ENCODE peak calls at places on chromosomes 1 and 21, in six cellular contexts. One of them, this sample, is unnamed.

GRCh38 chr1:155968670-155969069 is 9.7 kb downstream of the ARHGEF2 start:
- DNase-seq in GM23338: no peak
- DNase-seq in neural progenitor cell: no peak
- DNase-seq in hepatocyte: no peak
- DNase-seq in GM23248: no peak
- DNase-seq in HCT116: no peak
- DNase-seq in this sample: no peak

GRCh38 chr1:49190138-49190537 is 413.4 kb upstream of the BEND5 start:
- DNase-seq in GM23338: no peak
- DNase-seq in neural progenitor cell: no peak
- DNase-seq in hepatocyte: no peak
- DNase-seq in GM23248: no peak
- DNase-seq in HCT116: no peak
- DNase-seq in this sample: no peak

GRCh38 chr21:29208666-29209059 is 78.2 kb downstream of the MAP3K7CL start:
- DNase-seq in GM23338: no peak
- DNase-seq in neural progenitor cell: no peak
- DNase-seq in hepatocyte: no peak
- DNase-seq in GM23248: peak; percentile 91
- DNase-seq in HCT116: no peak
- DNase-seq in this sample: no peak

GRCh38 chr1:154962238-154962678 is 676 bp upstream of the PYGO2 start:
- DNase-seq in GM23338: peak; percentile 60
- DNase-seq in neural progenitor cell: peak; percentile 68
- DNase-seq in hepatocyte: no peak
- DNase-seq in GM23248: peak; percentile 53
- DNase-seq in HCT116: no peak
- DNase-seq in this sample: peak; percentile 65

GRCh38 chr1:171865106-171865505 is 23.8 kb downstream of the DNM3 start:
- DNase-seq in GM23338: no peak
- DNase-seq in neural progenitor cell: no peak
- DNase-seq in hepatocyte: no peak
- DNase-seq in GM23248: no peak
- DNase-seq in HCT116: no peak
- DNase-seq in this sample: no peak

GRCh38 chr1:155485945-155486344 is 76.7 kb downstream of the ASH1L start:
- DNase-seq in GM23338: no peak
- DNase-seq in neural progenitor cell: no peak
- DNase-seq in hepatocyte: no peak
- DNase-seq in GM23248: no peak
- DNase-seq in HCT116: no peak
- DNase-seq in this sample: peak; percentile 40

GRCh38 chr1:245871881-245872280 is 635.2 kb downstream of the SMYD3 start:
- DNase-seq in GM23338: no peak
- DNase-seq in neural progenitor cell: no peak
- DNase-seq in hepatocyte: no peak
- DNase-seq in GM23248: peak; percentile 92
- DNase-seq in HCT116: no peak
- DNase-seq in this sample: no peak

GRCh38 chr1:220189750-220190347 is 82.4 kb downstream of the RAB3GAP2 start:
- DNase-seq in GM23338: no peak
- DNase-seq in neural progenitor cell: peak; percentile 5
- DNase-seq in hepatocyte: peak; percentile 15
- DNase-seq in GM23248: peak; percentile 61
- DNase-seq in HCT116: peak; percentile 23
- DNase-seq in this sample: peak; percentile 43

GRCh38 chr1:18413906-18414305 is 66.8 kb upstream of the KLHDC7A start:
- DNase-seq in GM23338: no peak
- DNase-seq in neural progenitor cell: no peak
- DNase-seq in hepatocyte: peak; percentile 90
- DNase-seq in GM23248: no peak
- DNase-seq in HCT116: peak; percentile 47
- DNase-seq in this sample: no peak

GRCh38 chr21:42784896-42785451 is 94.4 kb downstream of the WDR4 start:
- DNase-seq in GM23338: no peak
- DNase-seq in neural progenitor cell: no peak
- DNase-seq in hepatocyte: no peak
- DNase-seq in GM23248: no peak
- DNase-seq in HCT116: no peak
- DNase-seq in this sample: no peak

GRCh38 chr1:233238884-233239432 is 56.6 kb downstream of the PCNX2 start:
- DNase-seq in GM23338: no peak
- DNase-seq in neural progenitor cell: no peak
- DNase-seq in hepatocyte: peak; percentile 54
- DNase-seq in GM23248: no peak
- DNase-seq in HCT116: no peak
- DNase-seq in this sample: no peak

GRCh38 chr21:20902511-20902910 is 95.7 kb upstream of the NCAM2 start:
- DNase-seq in GM23338: no peak
- DNase-seq in neural progenitor cell: no peak
- DNase-seq in hepatocyte: no peak
- DNase-seq in GM23248: no peak
- DNase-seq in HCT116: no peak
- DNase-seq in this sample: no peak

GRCh38 chr1:11802616-11802972 is 3.2 kb downstream of the MTHFR start:
- DNase-seq in GM23338: peak; percentile 55
- DNase-seq in neural progenitor cell: peak; percentile 9
- DNase-seq in hepatocyte: peak; percentile 62
- DNase-seq in GM23248: peak; percentile 46
- DNase-seq in HCT116: no peak
- DNase-seq in this sample: no peak

GRCh38 chr1:1434131-1434811 is 1.2 kb upstream of the VWA1 start:
- DNase-seq in GM23338: peak; percentile 72
- DNase-seq in neural progenitor cell: peak; percentile 49
- DNase-seq in hepatocyte: no peak
- DNase-seq in GM23248: no peak
- DNase-seq in HCT116: no peak
- DNase-seq in this sample: no peak

GRCh38 chr1:41498391-41498790 is 13.9 kb upstream of the EDN2 start:
- DNase-seq in GM23338: no peak
- DNase-seq in neural progenitor cell: no peak
- DNase-seq in hepatocyte: no peak
- DNase-seq in GM23248: peak; percentile 38
- DNase-seq in HCT116: no peak
- DNase-seq in this sample: no peak

GRCh38 chr1:240486596-240486995 is 125.4 kb downstream of the GREM2 start:
- DNase-seq in GM23338: no peak
- DNase-seq in neural progenitor cell: no peak
- DNase-seq in hepatocyte: no peak
- DNase-seq in GM23248: no peak
- DNase-seq in HCT116: no peak
- DNase-seq in this sample: no peak

GRCh38 chr21:46000731-46001641 is 19.4 kb downstream of the COL6A1 start:
- DNase-seq in GM23338: no peak
- DNase-seq in neural progenitor cell: no peak
- DNase-seq in hepatocyte: no peak
- DNase-seq in GM23248: peak; percentile 42
- DNase-seq in HCT116: no peak
- DNase-seq in this sample: no peak

GRCh38 chr1:28552482-28553228 is at the start of gene TRNAU1AP:
- DNase-seq in GM23338: peak; percentile 99
- DNase-seq in neural progenitor cell: peak; percentile 98
- DNase-seq in hepatocyte: peak; percentile 98
- DNase-seq in GM23248: peak; percentile 99
- DNase-seq in HCT116: peak; percentile 91
- DNase-seq in this sample: peak; percentile 98

GRCh38 chr1:248822148-248823032 is 3.3 kb downstream of the SH3BP5L start:
- DNase-seq in GM23338: no peak
- DNase-seq in neural progenitor cell: no peak
- DNase-seq in hepatocyte: no peak
- DNase-seq in GM23248: no peak
- DNase-seq in HCT116: no peak
- DNase-seq in this sample: peak; percentile 41

GRCh38 chr1:198174297-198174696 is 17.5 kb downstream of the NEK7 start:
- DNase-seq in GM23338: no peak
- DNase-seq in neural progenitor cell: no peak
- DNase-seq in hepatocyte: no peak
- DNase-seq in GM23248: peak; percentile 45
- DNase-seq in HCT116: no peak
- DNase-seq in this sample: no peak

GRCh38 chr1:12595839-12596821 is 21.9 kb downstream of the DHRS3 start:
- DNase-seq in GM23338: peak; percentile 94
- DNase-seq in neural progenitor cell: peak; percentile 79
- DNase-seq in hepatocyte: peak; percentile 95
- DNase-seq in GM23248: peak; percentile 99
- DNase-seq in HCT116: no peak
- DNase-seq in this sample: no peak

GRCh38 chr21:42058631-42059111 is 12.4 kb upstream of the UMODL1 start:
- DNase-seq in GM23338: no peak
- DNase-seq in neural progenitor cell: no peak
- DNase-seq in hepatocyte: no peak
- DNase-seq in GM23248: no peak
- DNase-seq in HCT116: no peak
- DNase-seq in this sample: no peak

GRCh38 chr1:14538335-14538734 is 60.1 kb upstream of the KAZN start:
- DNase-seq in GM23338: peak; percentile 54
- DNase-seq in neural progenitor cell: no peak
- DNase-seq in hepatocyte: no peak
- DNase-seq in GM23248: no peak
- DNase-seq in HCT116: no peak
- DNase-seq in this sample: no peak

GRCh38 chr1:27528701-27529637 is 39.0 kb upstream of the WASF2 start:
- DNase-seq in GM23338: peak; percentile 52
- DNase-seq in neural progenitor cell: peak; percentile 58
- DNase-seq in hepatocyte: peak; percentile 73
- DNase-seq in GM23248: peak; percentile 85
- DNase-seq in HCT116: no peak
- DNase-seq in this sample: no peak

GRCh38 chr1:165414620-165415019 is 30.3 kb downstream of the RXRG start:
- DNase-seq in GM23338: no peak
- DNase-seq in neural progenitor cell: no peak
- DNase-seq in hepatocyte: no peak
- DNase-seq in GM23248: no peak
- DNase-seq in HCT116: no peak
- DNase-seq in this sample: no peak

GRCh38 chr1:85339089-85339488 is 62.7 kb upstream of the BCL10 start:
- DNase-seq in GM23338: no peak
- DNase-seq in neural progenitor cell: no peak
- DNase-seq in hepatocyte: no peak
- DNase-seq in GM23248: peak; percentile 54
- DNase-seq in HCT116: peak; percentile 71
- DNase-seq in this sample: no peak

GRCh38 chr1:24118410-24119242 is 6.7 kb upstream of the MYOM3 start:
- DNase-seq in GM23338: no peak
- DNase-seq in neural progenitor cell: no peak
- DNase-seq in hepatocyte: peak; percentile 84
- DNase-seq in GM23248: no peak
- DNase-seq in HCT116: no peak
- DNase-seq in this sample: peak; percentile 11

GRCh38 chr1:206734499-206735142 is 36.0 kb upstream of the IL19 start:
- DNase-seq in GM23338: peak; percentile 77
- DNase-seq in neural progenitor cell: peak; percentile 64
- DNase-seq in hepatocyte: peak; percentile 66
- DNase-seq in GM23248: peak; percentile 64
- DNase-seq in HCT116: peak; percentile 12
- DNase-seq in this sample: peak; percentile 67

GRCh38 chr1:159946242-159947187 is 1.1 kb upstream of the IGSF9 start:
- DNase-seq in GM23338: no peak
- DNase-seq in neural progenitor cell: no peak
- DNase-seq in hepatocyte: no peak
- DNase-seq in GM23248: peak; percentile 43
- DNase-seq in HCT116: no peak
- DNase-seq in this sample: no peak
- H4K20me1 ChIP-seq in GM23338: no peaks in the 10 kb centered on the region
- H4K20me1 ChIP-seq in neural progenitor cell: no peaks in the 10 kb centered on the region
- H4K20me1 ChIP-seq in hepatocyte: no peaks in the 10 kb centered on the region
- H4K20me1 ChIP-seq in GM23248: no peaks in the 10 kb centered on the region
- H4K20me1 ChIP-seq in HCT116: no peaks in the 10 kb centered on the region
- H4K20me1 ChIP-seq in this sample: no peaks in the 10 kb centered on the region

GRCh38 chr1:223233019-223233409 is 90.0 kb upstream of the TLR5 start:
- DNase-seq in GM23338: no peak
- DNase-seq in neural progenitor cell: no peak
- DNase-seq in hepatocyte: no peak
- DNase-seq in GM23248: no peak
- DNase-seq in HCT116: no peak
- DNase-seq in this sample: no peak
- H2AFZ ChIP-seq in GM23338: no peak overlapping the region
- H2AFZ ChIP-seq in neural progenitor cell: no peak overlapping the region
- H2AFZ ChIP-seq in hepatocyte: no peak overlapping the region
- H2AFZ ChIP-seq in GM23248: no peak overlapping the region
- H2AFZ ChIP-seq in HCT116: peak overlapping the region; percentile 51
- H2AFZ ChIP-seq in this sample: no peak overlapping the region

GRCh38 chr1:234932106-234932505 is 196.5 kb downstream of the TOMM20 start:
- DNase-seq in GM23338: no peak
- DNase-seq in neural progenitor cell: no peak
- DNase-seq in hepatocyte: no peak
- DNase-seq in GM23248: no peak
- DNase-seq in HCT116: no peak
- DNase-seq in this sample: no peak

GRCh38 chr1:234932506-234932905 is 196.1 kb downstream of the TOMM20 start:
- DNase-seq in GM23338: no peak
- DNase-seq in neural progenitor cell: no peak
- DNase-seq in hepatocyte: no peak
- DNase-seq in GM23248: no peak
- DNase-seq in HCT116: no peak
- DNase-seq in this sample: no peak

GRCh38 chr1:234933031-234933430 is 195.6 kb downstream of the TOMM20 start:
- DNase-seq in GM23338: no peak
- DNase-seq in neural progenitor cell: no peak
- DNase-seq in hepatocyte: no peak
- DNase-seq in GM23248: no peak
- DNase-seq in HCT116: no peak
- DNase-seq in this sample: no peak

GRCh38 chr1:234934611-234935033 is 194.0 kb downstream of the TOMM20 start:
- DNase-seq in GM23338: no peak
- DNase-seq in neural progenitor cell: no peak
- DNase-seq in hepatocyte: no peak
- DNase-seq in GM23248: peak; percentile 61
- DNase-seq in HCT116: no peak
- DNase-seq in this sample: no peak

DNA sequence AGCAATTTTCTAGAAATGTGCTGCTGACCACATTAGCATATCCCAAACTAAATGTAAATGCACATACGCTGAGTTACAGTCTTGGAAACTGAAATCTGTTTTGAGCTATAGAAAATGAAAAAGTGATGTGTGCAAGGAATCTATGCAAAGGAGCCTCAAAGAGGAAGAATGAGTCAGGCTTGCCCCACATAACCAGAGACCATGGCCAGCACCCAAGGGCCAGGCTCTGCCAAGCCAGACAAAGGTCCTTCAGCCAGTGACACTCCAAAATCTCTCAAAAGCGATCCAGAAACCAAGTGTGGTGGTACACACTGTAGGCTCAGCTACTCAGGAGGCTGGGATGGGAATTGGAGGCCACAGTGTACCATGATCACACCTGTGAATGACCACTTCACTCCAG is 195.2 kb downstream of the TOMM20 start:
- DNase-seq in GM23338: no peak
- DNase-seq in neural progenitor cell: no peak
- DNase-seq in hepatocyte: no peak
- DNase-seq in GM23248: peak; percentile 90
- DNase-seq in HCT116: no peak
- DNase-seq in this sample: peak; percentile 31
- TF ChIP-seq EZH2phosphoT487 in GM23338: no peak
- TF ChIP-seq EZH2phosphoT487 in neural progenitor cell: no peak
- TF ChIP-seq EZH2phosphoT487 in hepatocyte: no peak
- TF ChIP-seq EZH2phosphoT487 in GM23248: no peak
- TF ChIP-seq EZH2phosphoT487 in HCT116: no peak
- TF ChIP-seq EZH2phosphoT487 in this sample: no peak

GRCh38 chr1:32192220-32192948 is 8.0 kb upstream of the CCDC28B start:
- DNase-seq in GM23338: no peak
- DNase-seq in neural progenitor cell: no peak
- DNase-seq in hepatocyte: no peak
- DNase-seq in GM23248: no peak
- DNase-seq in HCT116: no peak
- DNase-seq in this sample: no peak
- H4K20me1 ChIP-seq in GM23338: peaks cover 13% of the 10 kb centered on the region
- H4K20me1 ChIP-seq in neural progenitor cell: peaks cover 8% of the 10 kb centered on the region
- H4K20me1 ChIP-seq in hepatocyte: peaks cover 4% of the 10 kb centered on the region
- H4K20me1 ChIP-seq in GM23248: no peaks in the 10 kb centered on the region
- H4K20me1 ChIP-seq in HCT116: no peaks in the 10 kb centered on the region
- H4K20me1 ChIP-seq in this sample: no peaks in the 10 kb centered on the region

GRCh38 chr1:150235436-150235851 is 468 bp downstream of the ANP32E start:
- DNase-seq in GM23338: no peak
- DNase-seq in neural progenitor cell: peak; percentile 24
- DNase-seq in hepatocyte: peak; percentile 23
- DNase-seq in GM23248: peak; percentile 57
- DNase-seq in HCT116: no peak
- DNase-seq in this sample: peak; percentile 63
- H2AFZ ChIP-seq in GM23338: no peak overlapping the region
- H2AFZ ChIP-seq in neural progenitor cell: no peak overlapping the region
- H2AFZ ChIP-seq in hepatocyte: peak overlapping the region; percentile 34
- H2AFZ ChIP-seq in GM23248: peak overlapping the region; percentile 79
- H2AFZ ChIP-seq in HCT116: no peak overlapping the region
- H2AFZ ChIP-seq in this sample: peak overlapping the region; percentile 35

This sample was measured in OCI-LY7.